ENCODE peak calls at places on chromosomes 6 and 20, in five cellular contexts. T, Y, X, B and A are unnamed samples.

GRCh38 chr6:167154291-167154690 is 3.5 kb downstream of the GPR31 start:
- DNase-seq in Y (no peak), X (no peak), T (no peak), B (no peak), A (no peak)

GRCh38 chr20:48897298-48898044 is 24.0 kb upstream of the ARFGEF2 start:
- DNase-seq in T (no peak), B (peak; percentile 78), Y (no peak), X (peak; percentile 92), A (peak; percentile 96)

GRCh38 chr6:28768187-28768913 is 155.4 kb downstream of the TRIM27 start:
- DNase-seq in T (no peak), Y (no peak), B (no peak), X (no peak), A (no peak)

GRCh38 chr6:142260748-142261147 is 41.1 kb upstream of the ADGRG6 start:
- DNase-seq in B (no peak), T (no peak), Y (no peak), X (no peak), A (no peak)

GRCh38 chr20:891121-892080 is 24.7 kb downstream of the ANGPT4 start:
- DNase-seq in X (no peak), T (no peak), Y (no peak), B (no peak), A (no peak)

GRCh38 chr6:97668716-97669115 is 385.7 kb upstream of the MMS22L start:
- DNase-seq in X (no peak), T (peak; percentile 82), Y (no peak), B (no peak), A (no peak)

GRCh38 chr6:30757261-30757935 is 13.1 kb upstream of the IER3 start:
- DNase-seq in X (no peak), T (no peak), B (no peak), Y (no peak), A (no peak)

GRCh38 chr6:150025201-150025917 is at the start of gene RAET1L:
- DNase-seq in B (peak; percentile 37), X (peak; percentile 45), T (no peak), Y (no peak), A (peak; percentile 89)

GRCh38 chr6:28281288-28282064 is at the start of gene PGBD1:
- DNase-seq in X (peak; percentile 77), T (peak; percentile 95), B (peak; percentile 79), Y (peak; percentile 64), A (peak; percentile 80)

GRCh38 chr20:41696428-41696827 is 78.3 kb upstream of the CHD6 start:
- DNase-seq in X (no peak), T (no peak), Y (no peak), B (no peak), A (no peak)

GRCh38 chr6:151179321-151179720 is 60.4 kb upstream of the AKAP12 start:
- DNase-seq in X (peak; percentile 80), T (no peak), Y (no peak), B (peak; percentile 75), A (peak; percentile 26)

GRCh38 chr6:108837236-108837971 is 10.8 kb upstream of the ARMC2 start:
- DNase-seq in Y (peak; percentile 83), T (no peak), X (peak; percentile 8), B (peak; percentile 39), A (peak; percentile 4)

GRCh38 chr6:41229716-41230115 is 1.6 kb downstream of the TREML4 start:
- DNase-seq in Y (no peak), T (no peak), X (no peak), B (no peak), A (no peak)

GRCh38 chr6:47245745-47246371 is 63.8 kb downstream of the TNFRSF21 start:
- DNase-seq in Y (no peak), T (no peak), B (no peak), X (no peak), A (no peak)

GRCh38 chr20:34529742-34530141 is 13.5 kb downstream of the DYNLRB1 start:
- DNase-seq in X (no peak), Y (no peak), T (no peak), B (no peak), A (no peak)

GRCh38 chr6:135583256-135583758 is 85.8 kb upstream of the AHI1 start:
- DNase-seq in X (peak; percentile 88), T (no peak), Y (no peak), B (peak; percentile 59), A (peak; percentile 61)

GRCh38 chr6:15948930-15949900 is 179.7 kb upstream of the MYLIP start:
- DNase-seq in Y (no peak), X (no peak), T (no peak), B (no peak), A (peak; percentile 84)

GRCh38 chr20:25468126-25469075 is 60.9 kb downstream of the GINS1 start:
- DNase-seq in T (no peak), Y (no peak), B (no peak), X (no peak), A (no peak)

GRCh38 chr20:5657190-5657872 is 92.9 kb upstream of the SHLD1 start:
- DNase-seq in Y (no peak), T (no peak), X (peak; percentile 99), B (peak; percentile 97), A (peak; percentile 98)

GRCh38 chr20:6489361-6490154 is 277.9 kb upstream of the BMP2 start:
- DNase-seq in Y (no peak), B (peak; percentile 89), X (no peak), T (no peak), A (peak; percentile 97)

GRCh38 chr20:23125625-23126191 is 39.6 kb upstream of the CD93 start:
- DNase-seq in T (no peak), Y (no peak), B (peak; percentile 70), X (peak; percentile 60), A (no peak)

GRCh38 chr20:57680131-57680716 is 29.6 kb downstream of the PMEPA1 start:
- DNase-seq in X (no peak), B (no peak), T (no peak), Y (peak; percentile 93), A (no peak)

GRCh38 chr20:57683876-57684275 is 25.9 kb downstream of the PMEPA1 start:
- DNase-seq in X (no peak), T (no peak), B (no peak), Y (no peak), A (no peak)

GRCh38 chr20:57685134-57685851 is 24.5 kb downstream of the PMEPA1 start:
- DNase-seq in B (no peak), T (no peak), Y (no peak), X (no peak), A (no peak)

GRCh38 chr20:57680934-57681914 is 28.6 kb downstream of the PMEPA1 start:
- DNase-seq in B (no peak), Y (peak; percentile 74), X (no peak), T (no peak), A (no peak)

GRCh38 chr20:57682184-57683038 is 27.4 kb downstream of the PMEPA1 start:
- DNase-seq in T (no peak), Y (peak; percentile 79), X (no peak), B (no peak), A (no peak)
- H3K9ac ChIP-seq in T (no peak overlapping the region), Y (peak overlapping the region; percentile 83), X (no peak overlapping the region), B (no peak overlapping the region), A (no peak overlapping the region)

DNA sequence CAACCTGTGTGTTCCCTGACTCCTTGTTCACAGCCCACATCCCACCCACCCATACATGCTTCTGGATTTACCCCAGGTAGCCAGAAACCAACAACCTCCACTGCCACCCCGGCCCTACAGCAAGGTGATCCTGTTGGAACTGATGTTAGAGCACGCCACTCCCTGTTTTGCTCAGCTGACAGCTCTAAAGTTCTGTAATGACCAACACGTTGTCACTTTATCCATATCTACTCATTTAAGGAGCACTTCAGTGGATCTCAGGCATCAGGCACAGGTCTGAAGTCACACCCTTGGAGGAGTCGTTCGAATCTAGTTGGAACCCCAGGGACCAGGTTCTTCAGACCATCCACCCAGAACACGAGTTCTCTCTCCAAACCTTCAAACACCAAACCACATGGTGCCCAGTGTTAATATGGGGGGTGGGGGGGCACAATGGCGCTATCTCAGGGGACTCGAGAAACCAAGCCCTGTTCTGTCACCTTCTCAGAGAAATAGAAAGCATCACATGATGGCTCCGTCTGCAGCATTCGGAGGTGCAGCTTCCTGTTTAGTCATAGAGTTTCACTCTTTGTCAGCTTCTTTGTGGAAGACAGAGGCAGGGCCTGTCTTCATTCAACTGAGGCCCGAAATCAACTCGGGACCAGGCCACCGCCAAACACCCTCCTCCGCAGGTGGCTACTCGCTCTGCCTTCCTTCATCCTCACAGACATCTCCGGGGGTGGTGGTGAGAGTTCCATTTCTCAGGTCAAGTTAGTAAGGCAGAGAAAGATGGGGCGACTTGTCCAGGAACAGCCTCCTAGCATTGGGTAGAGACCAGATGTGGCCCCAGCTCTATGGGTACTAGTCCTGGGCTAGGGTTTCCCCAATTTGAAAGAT is 142.2 kb downstream of the NFATC2 start:
- DNase-seq in B (no peak), X (no peak), T (no peak), Y (peak; percentile 93), A (no peak)
- H3K4me3 ChIP-seq in B (no peak overlapping the region), X (no peak overlapping the region), T (no peak overlapping the region), Y (peak overlapping the region; percentile 32), A (no peak overlapping the region)

DNA sequence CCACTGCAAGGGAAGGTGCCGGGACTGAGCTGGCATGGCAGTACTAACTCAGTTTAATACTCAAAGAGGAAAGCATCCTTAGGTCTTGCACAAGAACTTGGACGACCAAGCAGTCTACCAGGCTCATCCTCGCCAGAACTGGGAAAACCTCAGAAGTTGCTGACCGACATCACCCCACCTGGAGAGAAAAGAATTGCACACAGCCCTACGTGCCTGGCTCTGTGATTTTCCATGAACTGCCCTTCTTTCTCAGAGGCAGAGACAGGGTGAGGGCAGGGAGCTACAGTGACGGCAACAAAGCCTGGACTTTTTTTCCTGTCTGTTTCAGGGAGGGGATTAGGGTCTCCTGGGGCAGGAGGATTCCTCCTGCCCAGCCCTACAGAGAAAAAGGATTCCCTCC is 8.0 kb downstream of the JAG1 start:
- DNase-seq in X (peak; percentile 30), T (peak; percentile 61), B (no peak), Y (no peak), A (no peak)
- H3K27ac ChIP-seq in X (no peak overlapping the region), T (peak overlapping the region; percentile 90), B (no peak overlapping the region), Y (no peak overlapping the region), A (no peak overlapping the region)

DNA sequence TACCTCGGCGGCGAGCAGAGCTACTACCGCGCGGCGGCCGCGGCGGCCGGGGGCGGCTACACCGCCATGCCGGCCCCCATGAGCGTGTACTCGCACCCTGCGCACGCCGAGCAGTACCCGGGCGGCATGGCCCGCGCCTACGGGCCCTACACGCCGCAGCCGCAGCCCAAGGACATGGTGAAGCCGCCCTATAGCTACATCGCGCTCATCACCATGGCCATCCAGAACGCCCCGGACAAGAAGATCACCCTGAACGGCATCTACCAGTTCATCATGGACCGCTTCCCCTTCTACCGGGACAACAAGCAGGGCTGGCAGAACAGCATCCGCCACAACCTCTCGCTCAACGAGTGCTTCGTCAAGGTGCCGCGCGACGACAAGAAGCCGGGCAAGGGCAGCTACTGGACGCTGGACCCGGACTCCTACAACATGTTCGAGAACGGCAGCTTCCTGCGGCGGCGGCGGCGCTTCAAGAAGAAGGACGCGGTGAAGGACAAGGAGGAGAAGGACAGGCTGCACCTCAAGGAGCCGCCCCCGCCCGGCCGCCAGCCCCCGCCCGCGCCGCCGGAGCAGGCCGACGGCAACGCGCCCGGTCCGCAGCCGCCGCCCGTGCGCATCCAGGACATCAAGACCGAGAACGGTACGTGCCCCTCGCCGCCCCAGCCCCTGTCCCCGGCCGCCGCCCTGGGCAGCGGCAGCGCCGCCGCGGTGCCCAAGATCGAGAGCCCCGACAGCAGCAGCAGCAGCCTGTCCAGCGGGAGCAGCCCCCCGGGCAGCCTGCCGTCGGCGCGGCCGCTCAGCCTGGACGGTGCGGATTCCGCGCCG is 994 bp downstream of the FOXC1 start:
- DNase-seq in T (peak; percentile 33), X (peak; percentile 29), B (peak; percentile 36), Y (no peak), A (peak; percentile 38)
- H3K9ac ChIP-seq in T (no peak overlapping the region), X (peak overlapping the region; percentile 98), B (peak overlapping the region; percentile 58), Y (no peak overlapping the region), A (peak overlapping the region; percentile 57)

DNA sequence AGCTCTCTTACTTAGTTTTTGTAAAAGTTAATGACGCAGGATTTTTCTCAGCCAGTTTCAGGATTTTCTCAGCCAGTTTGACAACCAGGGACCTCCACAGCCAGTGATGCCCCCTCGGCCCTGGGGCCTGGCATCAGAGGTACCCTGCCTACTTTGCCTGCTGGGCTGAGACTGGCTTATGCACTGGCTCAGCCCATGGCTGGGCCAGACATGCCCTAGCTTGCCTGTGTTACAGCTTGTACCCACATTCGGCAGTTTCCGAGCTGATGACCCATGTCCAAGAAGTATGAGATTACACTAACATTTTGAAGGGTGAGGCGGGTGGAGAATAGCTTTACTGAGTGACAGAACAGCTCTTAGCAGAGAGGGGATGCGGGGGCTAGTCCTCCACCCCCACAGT is 406.1 kb upstream of the HSF2 start:
- DNase-seq in Y (no peak), B (no peak), X (no peak), T (no peak), A (no peak)
- H3K4me3 ChIP-seq in Y (no peak overlapping the region), B (no peak overlapping the region), X (no peak overlapping the region), T (no peak overlapping the region), A (no peak overlapping the region)